ENCODE peak calls at places on chromosomes 16 and 17, in eight cellular contexts. One of them, this sample, is unnamed.
A peak's percentile ranks its signal among the peaks of the same experiment; 100 is the strongest.

GRCh38 chr16:81076566-81077076 is 417 bp downstream of the C16orf46 start:
- DNase-seq in hepatocyte: peak; percentile 93
- DNase-seq in PC-3: peak; percentile 73
- DNase-seq in IMR-90: peak; percentile 76
- DNase-seq in K562: peak; percentile 92
- DNase-seq in cardiac muscle cell: peak; percentile 85
- DNase-seq in adrenal gland: peak; percentile 94
- DNase-seq in naive thymus-derived CD4-positive, alpha-beta T cell: peak; percentile 89
- DNase-seq in this sample: peak; percentile 86

GRCh38 chr17:41917192-41917591 is 1.6 kb downstream of the ACLY start:
- DNase-seq in adrenal gland: no peak
- DNase-seq in IMR-90: peak; percentile 59
- DNase-seq in naive thymus-derived CD4-positive, alpha-beta T cell: no peak
- DNase-seq in PC-3: peak; percentile 12
- DNase-seq in cardiac muscle cell: peak; percentile 56
- DNase-seq in K562: peak; percentile 23
- DNase-seq in hepatocyte: peak; percentile 39
- DNase-seq in this sample: peak; percentile 23

GRCh38 chr16:65071371-65072311 is 50.2 kb downstream of the CDH11 start:
- DNase-seq in K562: no peak
- DNase-seq in PC-3: peak; percentile 42
- DNase-seq in cardiac muscle cell: peak; percentile 42
- DNase-seq in adrenal gland: peak; percentile 13
- DNase-seq in IMR-90: peak; percentile 64
- DNase-seq in hepatocyte: no peak
- DNase-seq in naive thymus-derived CD4-positive, alpha-beta T cell: no peak
- DNase-seq in this sample: peak; percentile 71

GRCh38 chr16:84780063-84780462 is 39.7 kb upstream of the CRISPLD2 start:
- DNase-seq in naive thymus-derived CD4-positive, alpha-beta T cell: no peak
- DNase-seq in adrenal gland: no peak
- DNase-seq in PC-3: no peak
- DNase-seq in cardiac muscle cell: no peak
- DNase-seq in hepatocyte: no peak
- DNase-seq in IMR-90: no peak
- DNase-seq in K562: no peak
- DNase-seq in this sample: no peak

GRCh38 chr17:17915183-17915582 is 57.0 kb downstream of the TOM1L2 start:
- DNase-seq in PC-3: no peak
- DNase-seq in naive thymus-derived CD4-positive, alpha-beta T cell: no peak
- DNase-seq in cardiac muscle cell: no peak
- DNase-seq in hepatocyte: no peak
- DNase-seq in K562: no peak
- DNase-seq in adrenal gland: no peak
- DNase-seq in IMR-90: no peak
- DNase-seq in this sample: no peak

GRCh38 chr16:59878479-59878878 is 1144.4 kb upstream of the GOT2 start:
- DNase-seq in IMR-90: peak; percentile 4
- DNase-seq in cardiac muscle cell: peak; percentile 16
- DNase-seq in PC-3: peak; percentile 66
- DNase-seq in K562: no peak
- DNase-seq in naive thymus-derived CD4-positive, alpha-beta T cell: no peak
- DNase-seq in adrenal gland: no peak
- DNase-seq in hepatocyte: peak; percentile 15
- DNase-seq in this sample: peak; percentile 62

GRCh38 chr16:52494621-52495020 is 52.3 kb downstream of the TOX3 start:
- DNase-seq in PC-3: no peak
- DNase-seq in IMR-90: no peak
- DNase-seq in adrenal gland: no peak
- DNase-seq in cardiac muscle cell: no peak
- DNase-seq in hepatocyte: no peak
- DNase-seq in K562: no peak
- DNase-seq in naive thymus-derived CD4-positive, alpha-beta T cell: no peak
- DNase-seq in this sample: no peak

GRCh38 chr17:9098242-9098641 is 76.9 kb downstream of the NTN1 start:
- DNase-seq in cardiac muscle cell: no peak
- DNase-seq in K562: no peak
- DNase-seq in PC-3: no peak
- DNase-seq in IMR-90: no peak
- DNase-seq in hepatocyte: no peak
- DNase-seq in naive thymus-derived CD4-positive, alpha-beta T cell: no peak
- DNase-seq in adrenal gland: no peak
- DNase-seq in this sample: no peak

DNA sequence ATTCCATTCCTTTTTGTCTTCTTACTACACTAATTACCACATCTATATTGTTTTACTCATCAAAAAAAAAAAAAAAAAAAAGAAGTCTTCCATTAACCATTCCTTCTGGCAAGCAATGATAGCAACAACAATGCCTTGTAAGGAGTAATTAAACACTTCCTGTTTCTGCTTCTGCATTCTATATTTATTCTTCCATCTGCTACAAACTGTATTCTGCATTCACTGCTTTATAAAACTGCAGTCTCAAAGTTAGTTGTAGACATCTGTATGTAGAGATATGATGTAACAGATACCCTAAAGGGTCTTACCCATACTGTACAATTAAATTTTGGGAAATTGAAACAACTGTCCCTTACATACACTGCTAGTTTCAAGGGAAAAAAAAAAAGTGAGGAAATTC is 28.7 kb upstream of the ABCA6 start:
- DNase-seq in PC-3: no peak
- DNase-seq in naive thymus-derived CD4-positive, alpha-beta T cell: no peak
- DNase-seq in cardiac muscle cell: no peak
- DNase-seq in adrenal gland: no peak
- DNase-seq in K562: peak; percentile 18
- DNase-seq in IMR-90: no peak
- DNase-seq in hepatocyte: no peak
- DNase-seq in this sample: no peak
- H3K4me3 ChIP-seq in PC-3: no peak overlapping the region
- H3K4me3 ChIP-seq in naive thymus-derived CD4-positive, alpha-beta T cell: no peak overlapping the region
- H3K4me3 ChIP-seq in cardiac muscle cell: no peak overlapping the region
- H3K4me3 ChIP-seq in adrenal gland: no peak overlapping the region
- H3K4me3 ChIP-seq in K562: no peak overlapping the region
- H3K4me3 ChIP-seq in IMR-90: no peak overlapping the region
- H3K4me3 ChIP-seq in hepatocyte: no peak overlapping the region
- H3K4me3 ChIP-seq in this sample: no peak overlapping the region

DNA sequence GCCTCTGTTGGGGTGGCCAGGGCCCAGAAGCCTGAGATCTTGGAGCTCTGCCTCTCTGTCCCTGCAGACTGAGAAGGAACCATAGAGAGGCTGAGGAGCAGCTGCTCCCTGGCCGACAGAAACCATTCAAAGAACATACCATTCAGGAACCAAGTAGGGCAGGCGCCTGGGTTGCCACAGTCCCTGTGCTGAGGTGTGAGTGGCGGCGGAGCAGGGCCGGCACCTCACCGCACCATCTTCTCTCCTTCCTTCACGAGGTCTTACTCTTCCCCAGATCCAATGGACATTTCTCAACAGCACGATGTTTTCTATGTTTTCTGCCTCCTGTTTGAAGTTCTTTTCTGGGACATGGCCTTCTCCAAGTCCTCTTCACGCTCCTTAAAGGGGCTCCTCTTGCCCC is 22.8 kb upstream of the ALOX15 start:
- DNase-seq in cardiac muscle cell: no peak
- DNase-seq in hepatocyte: no peak
- DNase-seq in PC-3: no peak
- DNase-seq in K562: no peak
- DNase-seq in naive thymus-derived CD4-positive, alpha-beta T cell: no peak
- DNase-seq in IMR-90: no peak
- DNase-seq in adrenal gland: no peak
- DNase-seq in this sample: no peak
- H3K27ac ChIP-seq in cardiac muscle cell: no peak overlapping the region
- H3K27ac ChIP-seq in hepatocyte: no peak overlapping the region
- H3K27ac ChIP-seq in PC-3: no peak overlapping the region
- H3K27ac ChIP-seq in K562: no peak overlapping the region
- H3K27ac ChIP-seq in naive thymus-derived CD4-positive, alpha-beta T cell: no peak overlapping the region
- H3K27ac ChIP-seq in IMR-90: no peak overlapping the region
- H3K27ac ChIP-seq in adrenal gland: no peak overlapping the region
- H3K27ac ChIP-seq in this sample: no peak overlapping the region

DNA sequence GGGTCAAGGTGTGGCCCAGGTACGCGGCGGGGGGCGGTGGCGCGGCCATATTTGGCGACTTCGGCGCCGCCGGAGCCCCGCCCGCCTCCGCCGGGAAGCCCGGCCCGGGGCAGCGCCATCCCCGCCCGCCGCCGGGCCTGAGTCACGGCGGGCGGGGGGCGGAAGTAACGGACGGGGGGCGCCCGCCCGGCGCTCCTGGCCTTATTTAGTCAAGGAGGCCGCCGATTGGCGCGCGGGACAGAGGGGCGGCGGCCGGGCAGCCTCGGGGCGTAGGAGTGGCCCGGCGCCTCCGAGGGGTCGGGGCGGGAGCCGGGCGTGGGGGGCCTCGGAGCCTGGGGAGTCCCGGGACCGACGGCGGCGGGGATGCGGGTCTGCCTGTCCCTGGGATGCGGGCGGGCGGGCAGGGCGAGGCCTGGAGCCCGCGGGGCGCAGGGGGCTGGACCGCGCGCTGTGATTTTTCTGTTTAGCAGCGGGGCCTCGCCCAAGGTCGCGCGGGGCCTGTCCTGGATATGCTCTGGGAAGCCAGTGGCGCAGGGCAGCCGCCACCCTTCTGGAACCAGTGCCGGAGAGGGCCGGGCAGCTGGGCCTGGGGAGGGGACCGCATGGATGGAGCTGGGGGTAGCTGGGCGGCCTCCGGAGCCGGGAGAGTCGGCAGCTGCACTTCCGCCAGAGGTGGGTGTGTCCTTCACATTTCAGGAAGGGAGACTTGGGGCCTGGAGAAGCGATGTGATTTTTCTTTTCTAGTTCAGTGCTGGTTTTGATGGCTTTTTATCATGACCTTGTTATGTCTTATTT is 2.3 kb upstream of the ACTG1 start:
- DNase-seq in PC-3: peak; percentile 89
- DNase-seq in IMR-90: peak; percentile 82
- DNase-seq in naive thymus-derived CD4-positive, alpha-beta T cell: peak; percentile 60
- DNase-seq in hepatocyte: peak; percentile 93
- DNase-seq in adrenal gland: peak; percentile 75
- DNase-seq in cardiac muscle cell: peak; percentile 90
- DNase-seq in K562: peak; percentile 51
- DNase-seq in this sample: peak; percentile 92
- H3K4me3 ChIP-seq in PC-3: peak overlapping the region; percentile 79
- H3K4me3 ChIP-seq in IMR-90: peak overlapping the region; percentile 87
- H3K4me3 ChIP-seq in naive thymus-derived CD4-positive, alpha-beta T cell: peak overlapping the region; percentile 75
- H3K4me3 ChIP-seq in hepatocyte: peak overlapping the region; percentile 83
- H3K4me3 ChIP-seq in adrenal gland: peak overlapping the region; percentile 92
- H3K4me3 ChIP-seq in cardiac muscle cell: peak overlapping the region; percentile 100
- H3K4me3 ChIP-seq in K562: peak overlapping the region; percentile 36
- H3K4me3 ChIP-seq in this sample: peak overlapping the region; percentile 81

GRCh38 chr17:62628845-62629555 is 1.5 kb downstream of the MRC2 start:
- DNase-seq in cardiac muscle cell: peak; percentile 71
- DNase-seq in hepatocyte: peak; percentile 55
- DNase-seq in PC-3: no peak
- DNase-seq in K562: no peak
- DNase-seq in IMR-90: peak; percentile 53
- DNase-seq in adrenal gland: no peak
- DNase-seq in naive thymus-derived CD4-positive, alpha-beta T cell: no peak
- DNase-seq in this sample: no peak
- H3K27ac ChIP-seq in cardiac muscle cell: peak overlapping the region; percentile 86
- H3K27ac ChIP-seq in hepatocyte: peak overlapping the region; percentile 96
- H3K27ac ChIP-seq in PC-3: no peak overlapping the region
- H3K27ac ChIP-seq in K562: no peak overlapping the region
- H3K27ac ChIP-seq in IMR-90: peak overlapping the region; percentile 94
- H3K27ac ChIP-seq in adrenal gland: no peak overlapping the region
- H3K27ac ChIP-seq in naive thymus-derived CD4-positive, alpha-beta T cell: no peak overlapping the region
- H3K27ac ChIP-seq in this sample: no peak overlapping the region

DNA sequence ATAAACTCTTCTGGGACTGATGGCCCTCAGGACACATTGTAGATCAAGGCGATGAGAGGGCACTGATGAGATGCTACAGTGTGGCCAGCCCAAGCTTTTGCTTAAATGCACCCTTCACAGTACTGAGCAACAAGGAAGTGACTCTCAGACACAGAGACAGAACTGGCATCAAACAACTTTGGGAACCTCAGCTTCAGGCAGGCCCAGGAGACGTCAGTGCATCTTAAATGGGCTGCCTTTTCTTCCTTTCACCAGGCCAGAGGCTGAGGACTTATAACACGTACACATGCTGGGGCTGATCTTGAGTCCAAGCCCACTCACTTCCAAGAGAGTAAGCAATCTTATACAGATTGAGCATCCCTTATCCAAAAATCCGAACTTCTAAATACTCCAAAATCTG is 386.1 kb upstream of the C16orf82 start:
- DNase-seq in cardiac muscle cell: no peak
- DNase-seq in adrenal gland: no peak
- DNase-seq in PC-3: no peak
- DNase-seq in IMR-90: no peak
- DNase-seq in hepatocyte: no peak
- DNase-seq in K562: no peak
- DNase-seq in naive thymus-derived CD4-positive, alpha-beta T cell: no peak
- DNase-seq in this sample: no peak
- H3K4me3 ChIP-seq in cardiac muscle cell: no peak overlapping the region
- H3K4me3 ChIP-seq in adrenal gland: no peak overlapping the region
- H3K4me3 ChIP-seq in PC-3: no peak overlapping the region
- H3K4me3 ChIP-seq in IMR-90: no peak overlapping the region
- H3K4me3 ChIP-seq in hepatocyte: no peak overlapping the region
- H3K4me3 ChIP-seq in K562: no peak overlapping the region
- H3K4me3 ChIP-seq in naive thymus-derived CD4-positive, alpha-beta T cell: no peak overlapping the region
- H3K4me3 ChIP-seq in this sample: no peak overlapping the region

DNA sequence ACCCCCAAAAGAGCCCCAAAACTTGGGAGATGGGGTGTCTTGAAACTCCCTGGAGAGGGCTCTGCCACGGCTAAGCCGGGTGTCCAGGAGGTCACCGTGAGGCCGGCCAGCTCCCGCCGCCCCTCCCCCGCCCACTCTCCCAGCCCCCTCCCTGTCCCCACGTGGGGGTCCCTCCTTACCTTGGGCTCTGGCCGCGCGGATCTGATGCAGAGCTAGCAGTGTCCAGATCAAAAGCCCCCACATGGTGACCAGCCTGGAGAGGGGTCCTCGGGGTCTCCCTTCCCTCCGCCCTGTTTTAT is 450 bp downstream of the SDK2 start:
- DNase-seq in adrenal gland: no peak
- DNase-seq in K562: no peak
- DNase-seq in PC-3: no peak
- DNase-seq in hepatocyte: no peak
- DNase-seq in IMR-90: no peak
- DNase-seq in cardiac muscle cell: no peak
- DNase-seq in naive thymus-derived CD4-positive, alpha-beta T cell: no peak
- DNase-seq in this sample: no peak
- H3K27ac ChIP-seq in adrenal gland: no peak overlapping the region
- H3K27ac ChIP-seq in K562: no peak overlapping the region
- H3K27ac ChIP-seq in PC-3: no peak overlapping the region
- H3K27ac ChIP-seq in hepatocyte: no peak overlapping the region
- H3K27ac ChIP-seq in IMR-90: no peak overlapping the region
- H3K27ac ChIP-seq in cardiac muscle cell: peak overlapping the region; percentile 82
- H3K27ac ChIP-seq in naive thymus-derived CD4-positive, alpha-beta T cell: no peak overlapping the region
- H3K27ac ChIP-seq in this sample: peak overlapping the region; percentile 56